ENCODE peak calls at places on chromosomes 4 and X, in seven cellular contexts. One of them, this sample, is unnamed.

GRCh38 chr4:24646777-24647460 is 62.6 kb upstream of the DHX15 start:
- DNase-seq in NT2/D1: no peak
- DNase-seq in GM12878: no peak
- DNase-seq in H1: no peak
- DNase-seq in HCT116: no peak
- DNase-seq in K562: no peak
- DNase-seq in HepG2: no peak
- DNase-seq in this sample: no peak

GRCh38 chrX:119887721-119888425 is 7.8 kb upstream of the AKAP14 start:
- DNase-seq in NT2/D1: peak
- DNase-seq in GM12878: no peak
- DNase-seq in H1: peak
- DNase-seq in HCT116: peak
- DNase-seq in K562: peak
- DNase-seq in HepG2: peak
- DNase-seq in this sample: peak

GRCh38 chr4:151688003-151688784 is 72.6 kb downstream of the GATB start:
- DNase-seq in NT2/D1: no peak
- DNase-seq in GM12878: no peak
- DNase-seq in H1: no peak
- DNase-seq in HCT116: no peak
- DNase-seq in K562: no peak
- DNase-seq in HepG2: no peak
- DNase-seq in this sample: no peak

GRCh38 chr4:25065901-25066610 is 35.3 kb upstream of the LGI2 start:
- DNase-seq in NT2/D1: no peak
- DNase-seq in GM12878: no peak
- DNase-seq in H1: no peak
- DNase-seq in HCT116: no peak
- DNase-seq in K562: no peak
- DNase-seq in HepG2: no peak
- DNase-seq in this sample: no peak

GRCh38 chrX:137033774-137034507 is at the start of gene GPR101:
- DNase-seq in NT2/D1: no peak
- DNase-seq in GM12878: no peak
- DNase-seq in H1: no peak
- DNase-seq in HCT116: no peak
- DNase-seq in K562: no peak
- DNase-seq in HepG2: no peak
- DNase-seq in this sample: peak

GRCh38 chr4:749771-750666 is 44.4 kb downstream of the PCGF3 start:
- DNase-seq in NT2/D1: no peak
- DNase-seq in GM12878: no peak
- DNase-seq in H1: no peak
- DNase-seq in HCT116: no peak
- DNase-seq in K562: no peak
- DNase-seq in HepG2: no peak
- DNase-seq in this sample: no peak

GRCh38 chrX:14865201-14865600 is 7.7 kb downstream of the FANCB start:
- DNase-seq in NT2/D1: no peak
- DNase-seq in GM12878: no peak
- DNase-seq in H1: no peak
- DNase-seq in HCT116: no peak
- DNase-seq in K562: no peak
- DNase-seq in HepG2: no peak
- DNase-seq in this sample: no peak

GRCh38 chr4:56828784-56829535 is 7.5 kb upstream of the SPINK2 start:
- DNase-seq in NT2/D1: no peak
- DNase-seq in GM12878: no peak
- DNase-seq in H1: no peak
- DNase-seq in HCT116: no peak
- DNase-seq in K562: no peak
- DNase-seq in HepG2: no peak
- DNase-seq in this sample: no peak

GRCh38 chrX:153875391-153876111 is 10.4 kb downstream of the L1CAM start:
- DNase-seq in NT2/D1: no peak
- DNase-seq in GM12878: no peak
- DNase-seq in H1: peak
- DNase-seq in HCT116: no peak
- DNase-seq in K562: peak
- DNase-seq in HepG2: no peak
- DNase-seq in this sample: peak

GRCh38 chr4:105923507-105924238 is 28.4 kb downstream of the NPNT start:
- DNase-seq in NT2/D1: no peak
- DNase-seq in GM12878: no peak
- DNase-seq in H1: no peak
- DNase-seq in HCT116: peak
- DNase-seq in K562: no peak
- DNase-seq in HepG2: no peak
- DNase-seq in this sample: no peak

GRCh38 chr4:6137747-6138135 is 62.6 kb downstream of the JAKMIP1 start:
- DNase-seq in NT2/D1: no peak
- DNase-seq in GM12878: no peak
- DNase-seq in H1: no peak
- DNase-seq in HCT116: no peak
- DNase-seq in K562: no peak
- DNase-seq in HepG2: no peak
- DNase-seq in this sample: no peak

GRCh38 chr4:71262161-71262560 is 76.7 kb upstream of the SLC4A4 start:
- DNase-seq in NT2/D1: no peak
- DNase-seq in GM12878: no peak
- DNase-seq in H1: no peak
- DNase-seq in HCT116: no peak
- DNase-seq in K562: no peak
- DNase-seq in HepG2: no peak
- DNase-seq in this sample: no peak

GRCh38 chr4:6008092-6008551 is 10.1 kb downstream of the C4orf50 start:
- DNase-seq in NT2/D1: no peak
- DNase-seq in GM12878: no peak
- DNase-seq in H1: peak
- DNase-seq in HCT116: no peak
- DNase-seq in K562: peak
- DNase-seq in HepG2: no peak
- DNase-seq in this sample: no peak

GRCh38 chrX:114905251-114905650 is 112.2 kb downstream of the IL13RA2 start:
- DNase-seq in NT2/D1: no peak
- DNase-seq in GM12878: no peak
- DNase-seq in H1: no peak
- DNase-seq in HCT116: no peak
- DNase-seq in K562: no peak
- DNase-seq in HepG2: no peak
- DNase-seq in this sample: no peak

GRCh38 chrX:107204063-107204605 is 2.1 kb downstream of the NUP62CL start:
- DNase-seq in NT2/D1: no peak
- DNase-seq in GM12878: no peak
- DNase-seq in H1: no peak
- DNase-seq in HCT116: no peak
- DNase-seq in K562: no peak
- DNase-seq in HepG2: no peak
- DNase-seq in this sample: no peak

GRCh38 chrX:103376118-103376978 is at the start of gene BEX3:
- DNase-seq in NT2/D1: peak
- DNase-seq in GM12878: no peak
- DNase-seq in H1: peak
- DNase-seq in HCT116: no peak
- DNase-seq in K562: no peak
- DNase-seq in HepG2: peak
- DNase-seq in this sample: peak

GRCh38 chr4:112515278-112516075 is 503 bp downstream of the NEUROG2 start:
- DNase-seq in NT2/D1: no peak
- DNase-seq in GM12878: no peak
- DNase-seq in H1: peak
- DNase-seq in HCT116: no peak
- DNase-seq in K562: peak
- DNase-seq in HepG2: no peak
- DNase-seq in this sample: peak

GRCh38 chr4:172232966-172233365 is 419.8 kb downstream of the GALNTL6 start:
- DNase-seq in NT2/D1: peak
- DNase-seq in GM12878: no peak
- DNase-seq in H1: no peak
- DNase-seq in HCT116: peak
- DNase-seq in K562: no peak
- DNase-seq in HepG2: no peak
- DNase-seq in this sample: no peak

GRCh38 chr4:129446074-129446473 is 350.1 kb downstream of the C4orf33 start:
- DNase-seq in NT2/D1: peak
- DNase-seq in GM12878: no peak
- DNase-seq in H1: no peak
- DNase-seq in HCT116: peak
- DNase-seq in K562: no peak
- DNase-seq in HepG2: no peak
- DNase-seq in this sample: no peak

GRCh38 chr4:76950052-76950845 is 697 bp downstream of the SEPTIN11 start:
- DNase-seq in NT2/D1: no peak
- DNase-seq in GM12878: no peak
- DNase-seq in H1: peak
- DNase-seq in HCT116: no peak
- DNase-seq in K562: peak
- DNase-seq in HepG2: peak
- DNase-seq in this sample: peak

GRCh38 chr4:154425514-154425913 is 66.1 kb downstream of the DCHS2 start:
- DNase-seq in NT2/D1: no peak
- DNase-seq in GM12878: peak
- DNase-seq in H1: no peak
- DNase-seq in HCT116: no peak
- DNase-seq in K562: no peak
- DNase-seq in HepG2: no peak
- DNase-seq in this sample: no peak

GRCh38 chr4:19224820-19225219 is 1026.9 kb upstream of the SLIT2 start:
- DNase-seq in NT2/D1: peak
- DNase-seq in GM12878: no peak
- DNase-seq in H1: no peak
- DNase-seq in HCT116: peak
- DNase-seq in K562: peak
- DNase-seq in HepG2: no peak
- DNase-seq in this sample: peak

GRCh38 chr4:184536881-184537248 is 62.5 kb upstream of the IRF2 start:
- DNase-seq in NT2/D1: no peak
- DNase-seq in GM12878: no peak
- DNase-seq in H1: no peak
- DNase-seq in HCT116: no peak
- DNase-seq in K562: no peak
- DNase-seq in HepG2: no peak
- DNase-seq in this sample: no peak

GRCh38 chrX:11724122-11725017 is 33.7 kb upstream of the MSL3 start:
- DNase-seq in NT2/D1: no peak
- DNase-seq in GM12878: no peak
- DNase-seq in H1: no peak
- DNase-seq in HCT116: peak
- DNase-seq in K562: peak
- DNase-seq in HepG2: peak
- DNase-seq in this sample: peak

GRCh38 chr4:89906316-89906715 is 11.7 kb downstream of the MMRN1 start:
- DNase-seq in NT2/D1: no peak
- DNase-seq in GM12878: no peak
- DNase-seq in H1: no peak
- DNase-seq in HCT116: no peak
- DNase-seq in K562: no peak
- DNase-seq in HepG2: no peak
- DNase-seq in this sample: no peak

GRCh38 chrX:107561468-107562215 is 66.7 kb upstream of the PRPS1 start:
- DNase-seq in NT2/D1: peak
- DNase-seq in GM12878: no peak
- DNase-seq in H1: no peak
- DNase-seq in HCT116: no peak
- DNase-seq in K562: no peak
- DNase-seq in HepG2: no peak
- DNase-seq in this sample: no peak

GRCh38 chr4:173242466-173243250 is 74.0 kb downstream of the GALNT7 start:
- DNase-seq in NT2/D1: no peak
- DNase-seq in GM12878: no peak
- DNase-seq in H1: no peak
- DNase-seq in HCT116: no peak
- DNase-seq in K562: no peak
- DNase-seq in HepG2: no peak
- DNase-seq in this sample: no peak

GRCh38 chr4:14111730-14112171 is 484.2 kb upstream of the BOD1L1 start:
- DNase-seq in NT2/D1: no peak
- DNase-seq in GM12878: no peak
- DNase-seq in H1: no peak
- DNase-seq in HCT116: no peak
- DNase-seq in K562: no peak
- DNase-seq in HepG2: no peak
- DNase-seq in this sample: no peak
- TF ChIP-seq YY1 in NT2/D1: no peak
- TF ChIP-seq YY1 in GM12878: no peak
- TF ChIP-seq YY1 in H1: no peak
- TF ChIP-seq YY1 in HCT116: no peak
- TF ChIP-seq YY1 in K562: no peak
- TF ChIP-seq YY1 in HepG2: no peak
- TF ChIP-seq YY1 in this sample: peak

GRCh38 chrX:38175140-38175539 is 45.5 kb downstream of the SRPX start:
- DNase-seq in NT2/D1: peak
- DNase-seq in GM12878: peak
- DNase-seq in H1: peak
- DNase-seq in HCT116: peak
- DNase-seq in K562: peak
- DNase-seq in HepG2: peak
- DNase-seq in this sample: peak
- TF ChIP-seq YY1 in NT2/D1: no peak
- TF ChIP-seq YY1 in GM12878: no peak
- TF ChIP-seq YY1 in H1: no peak
- TF ChIP-seq YY1 in HCT116: no peak
- TF ChIP-seq YY1 in K562: no peak
- TF ChIP-seq YY1 in HepG2: no peak
- TF ChIP-seq YY1 in this sample: no peak

GRCh38 chr4:99300934-99301333 is 10.1 kb upstream of the ADH1A start:
- DNase-seq in NT2/D1: no peak
- DNase-seq in GM12878: no peak
- DNase-seq in H1: no peak
- DNase-seq in HCT116: no peak
- DNase-seq in K562: no peak
- DNase-seq in HepG2: peak
- DNase-seq in this sample: no peak
- TF ChIP-seq YY1 in NT2/D1: no peak
- TF ChIP-seq YY1 in GM12878: no peak
- TF ChIP-seq YY1 in H1: no peak
- TF ChIP-seq YY1 in HCT116: no peak
- TF ChIP-seq YY1 in K562: no peak
- TF ChIP-seq YY1 in HepG2: no peak
- TF ChIP-seq YY1 in this sample: no peak

DNA sequence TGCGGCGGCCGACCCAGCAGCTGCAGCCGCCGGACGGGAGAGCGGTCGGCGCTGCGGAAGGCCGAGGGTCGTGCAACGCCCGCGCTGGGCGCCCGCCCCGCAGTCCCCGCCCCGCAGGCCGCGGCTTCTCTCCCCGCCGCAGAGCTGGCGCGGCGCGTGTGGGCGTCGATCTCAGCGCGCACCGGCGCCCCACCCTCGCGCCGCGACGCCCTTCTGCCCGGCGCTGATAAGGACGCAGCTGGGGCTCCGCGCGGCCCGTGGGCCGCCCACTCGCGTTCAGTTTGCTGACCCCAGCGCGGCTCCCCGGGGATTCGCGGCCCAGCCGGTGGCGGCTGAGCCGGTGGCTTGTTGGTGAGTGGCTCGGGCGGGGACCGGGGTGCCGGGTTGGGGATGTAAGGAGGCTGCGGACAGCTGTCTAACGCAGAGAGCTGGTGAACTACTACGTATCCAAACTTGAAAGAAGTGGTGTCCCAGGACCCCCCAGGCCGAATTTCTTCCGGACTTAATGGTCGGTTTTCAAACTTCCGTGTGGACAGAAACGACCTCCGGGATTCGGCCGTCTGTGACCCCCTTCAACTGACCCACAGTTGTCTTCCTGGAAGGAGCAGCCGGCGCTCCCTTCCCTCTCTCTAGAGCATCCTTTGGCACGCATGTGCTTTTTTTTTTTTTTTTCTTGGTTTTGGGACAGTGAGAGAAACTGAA is 1.6 kb downstream of the FHDC1 start:
- DNase-seq in NT2/D1: no peak
- DNase-seq in GM12878: no peak
- DNase-seq in H1: peak
- DNase-seq in HCT116: no peak
- DNase-seq in K562: peak
- DNase-seq in HepG2: no peak
- DNase-seq in this sample: peak
- TF ChIP-seq YY1 in NT2/D1: no peak
- TF ChIP-seq YY1 in GM12878: no peak
- TF ChIP-seq YY1 in H1: no peak
- TF ChIP-seq YY1 in HCT116: no peak
- TF ChIP-seq YY1 in K562: no peak
- TF ChIP-seq YY1 in HepG2: no peak
- TF ChIP-seq YY1 in this sample: no peak